ENCODE peak calls at places on chromosomes 7 and 10, in seven cellular contexts. D is AG10803; H is CD8-positive, alpha-beta T cell; G is astrocyte; L is mammary epithelial cell; F is left lung; R is adrenal gland. U is an unnamed sample.

GRCh38 chr7:103521917-103522316 is 75.9 kb upstream of the SLC26A5 start:
- DNase-seq in D (no peak), R (no peak), L (no peak), G (no peak), H (no peak), F (no peak), U (no peak)

GRCh38 chr10:31914370-31914769 is 14.3 kb downstream of the ARHGAP12 start:
- DNase-seq in F (no peak), G (no peak), L (no peak), H (no peak), D (no peak), R (no peak), U (no peak)

GRCh38 chr10:110141185-110141584 is 66.2 kb upstream of the MXI1 start:
- DNase-seq in L (peak), H (no peak), F (no peak), G (no peak), D (peak), R (no peak), U (no peak)

GRCh38 chr10:47022311-47023131 is 111.3 kb downstream of the PTPN20 start:
- DNase-seq in G (no peak), L (no peak), R (no peak), D (no peak), F (peak), H (no peak), U (no peak)

GRCh38 chr10:103720328-103720963 is 134.9 kb downstream of the SH3PXD2A start:
- DNase-seq in F (peak), G (no peak), D (no peak), H (no peak), R (no peak), L (no peak), U (peak)

GRCh38 chr10:71287456-71287855 is 31.6 kb upstream of the SLC29A3 start:
- DNase-seq in R (no peak), F (peak), D (no peak), G (no peak), H (no peak), L (no peak), U (no peak)

GRCh38 chr7:159109092-159110035 is 35.3 kb downstream of the VIPR2 start:
- DNase-seq in D (no peak), H (no peak), F (peak), L (no peak), G (no peak), R (no peak), U (no peak)

GRCh38 chr7:27160147-27160545 is 3.7 kb upstream of the HOXA7 start:
- DNase-seq in R (peak), D (no peak), L (peak), G (no peak), F (peak), H (no peak), U (no peak)

GRCh38 chr7:112211348-112211907 is 4.9 kb downstream of the ZNF277 start:
- DNase-seq in H (no peak), D (peak), G (no peak), L (no peak), R (no peak), F (no peak), U (peak)

GRCh38 chr7:73871163-73872011 is 10.4 kb downstream of the TMEM270 start:
- DNase-seq in G (no peak), D (peak), F (no peak), H (no peak), R (no peak), L (no peak), U (no peak)

GRCh38 chr7:117458977-117459583 is 20.7 kb upstream of the CFTR start:
- DNase-seq in G (peak), L (no peak), R (no peak), D (peak), F (no peak), H (no peak), U (peak)

GRCh38 chr7:113921363-113921762 is 2.6 kb upstream of the PPP1R3A start:
- DNase-seq in D (no peak), G (no peak), R (no peak), L (no peak), H (no peak), F (no peak), U (no peak)

GRCh38 chr7:151919595-151919994 is 36.7 kb upstream of the GALNTL5 start:
- DNase-seq in L (no peak), G (no peak), R (no peak), D (no peak), F (no peak), H (no peak), U (no peak)

GRCh38 chr10:14971867-14972448 is 12.8 kb downstream of the MEIG1 start:
- DNase-seq in F (no peak), G (no peak), D (no peak), L (no peak), H (peak), R (no peak), U (peak)

GRCh38 chr7:86643478-86644281 is at the start of gene GRM3:
- DNase-seq in G (no peak), F (no peak), D (no peak), R (peak), L (no peak), H (no peak), U (no peak)

GRCh38 chr10:91883549-91884542 is 25.4 kb downstream of the FGFBP3 start:
- DNase-seq in H (no peak), R (no peak), D (peak), L (no peak), G (peak), F (no peak), U (peak)

GRCh38 chr10:91875779-91876178 is 33.5 kb downstream of the FGFBP3 start:
- DNase-seq in D (no peak), G (no peak), R (no peak), H (no peak), L (no peak), F (no peak), U (no peak)

GRCh38 chr10:91879514-91880170 is 29.6 kb downstream of the FGFBP3 start:
- DNase-seq in G (no peak), R (no peak), F (no peak), L (no peak), D (no peak), H (no peak), U (no peak)

GRCh38 chr10:91875156-91875555 is 34.1 kb downstream of the FGFBP3 start:
- DNase-seq in D (no peak), G (no peak), R (no peak), H (no peak), L (no peak), F (no peak), U (no peak)

DNA sequence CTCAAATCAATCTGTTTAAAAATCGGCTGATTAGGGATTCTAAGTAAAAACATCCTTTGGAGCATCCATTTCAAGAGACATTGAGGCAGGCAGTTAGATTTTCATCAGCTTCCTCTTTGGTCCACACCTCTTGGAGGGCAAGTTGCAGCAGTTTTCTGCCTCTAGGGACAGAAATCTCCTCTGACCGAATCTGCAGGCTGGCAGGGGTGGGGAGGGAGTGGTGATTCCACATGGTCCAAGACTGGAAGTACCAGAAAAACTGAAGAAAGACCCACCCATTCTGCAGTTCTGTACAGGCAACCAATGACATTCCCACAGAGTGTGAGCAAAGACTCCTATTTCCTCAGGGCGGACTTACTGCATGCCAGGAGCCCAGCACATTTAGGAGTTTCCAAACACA is 29.0 kb downstream of the FGFBP3 start:
- DNase-seq in H (no peak), R (no peak), F (no peak), L (peak), D (no peak), G (no peak), U (no peak)
- TF ChIP-seq CTCF in H (no peak), R (no peak), F (no peak), L (no peak), D (no peak), G (no peak), U (no peak)

DNA sequence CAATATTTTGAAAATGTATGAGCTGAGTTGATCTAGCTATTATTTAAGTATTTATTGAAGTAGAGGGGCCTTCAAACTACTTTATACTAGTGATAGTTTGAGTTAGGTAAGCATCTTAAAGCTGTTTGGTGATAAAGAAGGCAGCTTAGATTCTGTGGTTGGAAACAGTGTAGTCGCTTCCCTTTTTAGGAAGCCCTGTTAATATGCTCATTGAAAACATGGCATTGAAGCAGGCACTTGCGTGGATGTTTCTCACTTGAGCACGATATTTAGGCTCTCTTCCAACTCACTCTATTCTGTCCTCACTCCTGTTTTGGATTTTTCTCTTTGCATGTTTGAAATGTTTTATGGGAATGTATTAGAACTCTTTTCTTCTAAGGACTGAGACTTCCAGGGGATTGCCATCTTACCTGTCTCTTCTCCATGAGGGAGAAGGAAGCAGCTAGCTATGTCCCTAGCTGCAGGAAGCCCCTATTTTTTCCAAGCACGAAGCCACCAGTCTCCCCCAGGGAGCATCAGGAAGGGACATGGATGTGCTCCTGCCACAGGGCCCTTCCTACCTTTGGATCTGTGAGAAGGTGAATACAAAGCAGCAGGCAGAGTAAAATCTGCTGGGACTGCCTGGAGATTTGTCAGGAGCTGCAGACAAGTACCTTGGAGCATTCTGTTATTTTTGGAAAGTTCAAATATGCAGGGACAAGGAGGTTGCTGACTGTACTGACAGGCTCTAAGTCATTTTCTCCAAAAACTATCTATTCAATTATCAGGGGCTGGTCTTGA is 22.0 kb upstream of the BMPR1A start:
- DNase-seq in H (no peak), R (no peak), G (no peak), L (no peak), D (no peak), F (no peak), U (no peak)
- H3K4me3 ChIP-seq in H (no peak), R (no peak), G (no peak), L (no peak), D (no peak), F (no peak), U (no peak)

DNA sequence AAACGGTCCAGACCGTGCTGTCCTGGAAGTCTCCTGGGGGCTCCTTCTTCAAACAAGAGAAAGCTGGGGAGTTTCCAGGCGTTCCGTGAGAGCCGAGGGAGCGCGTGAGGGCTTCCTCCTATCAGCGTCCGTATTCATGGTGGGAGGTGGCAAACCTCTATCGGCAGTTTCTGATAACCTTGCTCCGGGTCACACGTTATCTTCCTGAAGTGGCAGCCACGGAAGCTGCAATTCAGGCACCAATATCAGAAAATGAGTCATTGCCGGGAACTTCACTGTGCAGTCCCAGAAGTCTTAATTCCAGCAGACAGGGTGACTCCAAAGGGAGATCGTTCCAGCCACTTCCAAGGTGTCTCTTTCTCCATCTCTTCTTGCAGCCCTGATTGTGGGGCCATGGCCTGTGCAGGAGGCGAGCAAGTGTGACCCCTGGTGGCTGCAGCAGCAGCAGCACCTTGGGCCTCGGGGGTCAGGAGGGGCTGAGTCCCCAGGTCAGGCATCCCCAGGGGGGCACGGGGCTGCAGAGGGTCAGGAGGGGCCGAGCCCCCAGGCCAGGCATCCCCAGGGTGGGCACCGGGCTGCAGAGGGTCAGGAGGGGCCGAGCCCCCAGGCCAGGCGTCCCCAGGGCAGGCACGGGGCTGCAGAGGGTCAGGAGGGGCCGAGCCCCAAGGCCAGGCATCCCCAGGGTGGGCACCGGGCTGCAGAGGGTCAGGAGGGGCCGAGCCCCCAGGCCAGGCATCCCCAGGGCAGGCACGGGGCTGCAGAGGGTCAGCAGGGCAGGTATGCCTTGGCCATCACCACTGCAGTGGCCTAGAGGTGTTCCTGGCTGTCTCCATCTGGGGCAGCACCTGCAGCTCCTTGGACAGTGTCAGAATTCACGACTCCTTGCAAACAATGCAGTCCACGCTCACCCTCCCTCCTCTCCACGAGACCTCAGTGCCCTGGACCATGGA is 538.7 kb downstream of the DNAJB6 start:
- DNase-seq in R (no peak), F (peak), L (no peak), D (no peak), G (no peak), H (peak), U (no peak)
- TF ChIP-seq CTCF in R (peak), F (peak), L (no peak), D (no peak), G (peak), H (peak), U (no peak)

GRCh38 chr10:11009471-11010308 is 8.0 kb upstream of the CELF2 start:
- DNase-seq in R (no peak), L (no peak), D (peak), F (no peak), G (peak), H (no peak), U (no peak)

GRCh38 chr10:11005626-11006427 is 11.8 kb upstream of the CELF2 start:
- DNase-seq in R (no peak), F (no peak), H (no peak), D (no peak), L (no peak), G (no peak), U (no peak)

GRCh38 chr10:11010582-11010981 is 7.1 kb upstream of the CELF2 start:
- DNase-seq in F (no peak), L (no peak), G (no peak), D (no peak), H (no peak), R (no peak), U (no peak)

GRCh38 chr10:11006428-11006825 is 11.2 kb upstream of the CELF2 start:
- DNase-seq in H (no peak), G (no peak), L (no peak), R (no peak), D (no peak), F (no peak), U (no peak)

GRCh38 chr10:11007661-11008060 is 10.0 kb upstream of the CELF2 start:
- DNase-seq in R (no peak), G (no peak), L (no peak), F (no peak), H (no peak), D (no peak), U (no peak)
- H3K4me3 ChIP-seq in R (no peak), G (no peak), L (no peak), F (no peak), H (no peak), D (no peak), U (no peak)

GRCh38 chr7:47581442-47581820 is 480 bp downstream of the TNS3 start:
- DNase-seq in H (no peak), D (no peak), R (peak), F (peak), L (no peak), G (no peak), U (no peak)

GRCh38 chr7:47580175-47580701 is 1.7 kb downstream of the TNS3 start:
- DNase-seq in L (no peak), G (no peak), H (no peak), R (no peak), F (no peak), D (no peak), U (peak)

GRCh38 chr7:47581821-47582747 is at the start of gene TNS3:
- DNase-seq in L (peak), H (no peak), D (no peak), F (peak), R (peak), G (no peak), U (peak)

GRCh38 chr7:47579458-47579857 is 2.5 kb downstream of the TNS3 start:
- DNase-seq in F (no peak), L (no peak), D (no peak), R (no peak), G (no peak), H (no peak), U (peak)

GRCh38 chr7:47580811-47581331 is 1.0 kb downstream of the TNS3 start:
- DNase-seq in R (no peak), H (no peak), F (peak), G (no peak), D (no peak), L (no peak), U (peak)
- TF ChIP-seq CTCF in R (no peak), H (no peak), F (no peak), G (no peak), D (peak), L (no peak), U (peak)